ENCODE peak calls at places on chromosomes 7 and 10, in ten cellular contexts. K, E, C, R, F, H, V, N, M and D are unnamed samples.

GRCh38 chr10:22259280-22259679 is 41.5 kb upstream of the EBLN1 start:
- DNase-seq in K (no peak), E (no peak), C (no peak), R (no peak), F (no peak), H (peak; percentile 20), V (no peak), N (no peak), M (no peak), D (peak; percentile 59)

GRCh38 chr7:15822123-15822495 is 135.6 kb upstream of the MEOX2 start:
- DNase-seq in K (no peak), E (no peak), C (no peak), R (no peak), F (no peak), H (no peak), V (no peak), N (no peak), M (no peak), D (no peak)

GRCh38 chr7:140581411-140581810 is 59.2 kb downstream of the DENND2A start:
- DNase-seq in K (no peak), E (no peak), C (no peak), R (no peak), F (no peak), H (no peak), V (no peak), N (no peak), M (no peak), D (no peak)

GRCh38 chr10:83685458-83685857 is 453.9 kb upstream of the GHITM start:
- DNase-seq in K (no peak), E (no peak), C (no peak), R (no peak), F (no peak), H (peak; percentile 0), V (no peak), N (no peak), M (no peak), D (no peak)

GRCh38 chr10:4022473-4022872 is 237.5 kb upstream of the KLF6 start:
- DNase-seq in K (no peak), E (no peak), C (no peak), R (no peak), F (no peak), H (peak; percentile 82), V (no peak), N (no peak), M (no peak), D (no peak)

GRCh38 chr7:138021889-138022288 is 20.0 kb upstream of the CREB3L2 start:
- DNase-seq in K (no peak), E (no peak), C (no peak), R (no peak), F (no peak), H (no peak), V (no peak), N (no peak), M (no peak), D (no peak)

GRCh38 chr10:69334258-69335062 is 56.2 kb downstream of the HK1 start:
- DNase-seq in K (no peak), E (no peak), C (no peak), R (no peak), F (no peak), H (no peak), V (no peak), N (no peak), M (no peak), D (no peak)

GRCh38 chr10:102009801-102010425 is 46.1 kb downstream of the ARMH3 start:
- DNase-seq in K (peak; percentile 57), E (no peak), C (peak; percentile 47), R (peak; percentile 45), F (no peak), H (peak; percentile 94), V (peak; percentile 74), N (peak; percentile 93), M (no peak), D (peak; percentile 83)

GRCh38 chr7:135257790-135258189 is 24.2 kb downstream of the STRA8 start:
- DNase-seq in K (no peak), E (no peak), C (no peak), R (no peak), F (no peak), H (no peak), V (no peak), N (no peak), M (no peak), D (no peak)

GRCh38 chr10:95480102-95480900 is 80.9 kb downstream of the SORBS1 start:
- DNase-seq in K (no peak), E (no peak), C (peak; percentile 74), R (peak; percentile 48), F (no peak), H (no peak), V (no peak), N (no peak), M (no peak), D (no peak)

GRCh38 chr10:58950618-58951017 is 225.8 kb upstream of the PHYHIPL start:
- DNase-seq in K (no peak), E (no peak), C (no peak), R (no peak), F (no peak), H (no peak), V (no peak), N (peak; percentile 18), M (no peak), D (no peak)

GRCh38 chr7:100963386-100963785 is 6.0 kb upstream of the MUC12 start:
- DNase-seq in K (no peak), E (no peak), C (no peak), R (no peak), F (no peak), H (no peak), V (no peak), N (no peak), M (no peak), D (no peak)

GRCh38 chr7:132489776-132490237 is 86.5 kb downstream of the PLXNA4 start:
- DNase-seq in K (no peak), E (no peak), C (no peak), R (no peak), F (no peak), H (no peak), V (no peak), N (no peak), M (no peak), D (no peak)

GRCh38 chr7:99642099-99642498 is 25.4 kb downstream of the ZSCAN25 start:
- DNase-seq in K (no peak), E (no peak), C (no peak), R (no peak), F (no peak), H (no peak), V (no peak), N (peak; percentile 26), M (no peak), D (no peak)

GRCh38 chr7:44565097-44565794 is 8.5 kb downstream of the DDX56 start:
- DNase-seq in K (peak; percentile 64), E (peak; percentile 71), C (peak; percentile 66), R (peak; percentile 47), F (peak; percentile 74), H (peak; percentile 56), V (peak; percentile 60), N (peak; percentile 49), M (peak; percentile 72), D (peak; percentile 82)

GRCh38 chr10:33331020-33331557 is 3.4 kb downstream of the NRP1 start:
- DNase-seq in K (no peak), E (no peak), C (no peak), R (no peak), F (no peak), H (no peak), V (no peak), N (no peak), M (no peak), D (no peak)

GRCh38 chr7:23470290-23471089 is at the start of gene IGF2BP3:
- DNase-seq in K (peak; percentile 79), E (no peak), C (no peak), R (no peak), F (no peak), H (peak; percentile 98), V (peak; percentile 98), N (peak; percentile 96), M (no peak), D (peak; percentile 98)

GRCh38 chr7:116225860-116226259 is 15.5 kb downstream of the TES start:
- DNase-seq in K (no peak), E (no peak), C (no peak), R (no peak), F (no peak), H (no peak), V (no peak), N (no peak), M (no peak), D (no peak)
- H3K4me1 ChIP-seq in K (peaks cover 19% of the 10 kb centered on the region), E (peaks cover 11% of the 10 kb centered on the region), C (peaks cover 39% of the 10 kb centered on the region), R (peaks cover 98% of the 10 kb centered on the region), F (peaks cover 6% of the 10 kb centered on the region), H (peaks cover 21% of the 10 kb centered on the region), V (peaks cover 49% of the 10 kb centered on the region), N (peaks cover 16% of the 10 kb centered on the region), M (peaks cover 53% of the 10 kb centered on the region), D (no peaks in the 10 kb centered on the region)

GRCh38 chr7:42534441-42534840 is 297.4 kb upstream of the GLI3 start:
- DNase-seq in K (no peak), E (no peak), C (no peak), R (no peak), F (no peak), H (no peak), V (no peak), N (no peak), M (no peak), D (no peak)
- H3K4me1 ChIP-seq in K (no peaks in the 10 kb centered on the region), E (no peaks in the 10 kb centered on the region), C (no peaks in the 10 kb centered on the region), R (no peaks in the 10 kb centered on the region), F (no peaks in the 10 kb centered on the region), H (no peaks in the 10 kb centered on the region), V (no peaks in the 10 kb centered on the region), N (no peaks in the 10 kb centered on the region), M (no peaks in the 10 kb centered on the region), D (no peaks in the 10 kb centered on the region)

GRCh38 chr7:3065724-3066143 is 22.1 kb upstream of the CARD11 start:
- DNase-seq in K (peak; percentile 39), E (no peak), C (no peak), R (no peak), F (no peak), H (peak; percentile 26), V (peak; percentile 54), N (peak; percentile 4), M (peak; percentile 18), D (peak; percentile 86)

GRCh38 chr7:3066506-3066905 is 22.8 kb upstream of the CARD11 start:
- DNase-seq in K (no peak), E (no peak), C (no peak), R (no peak), F (no peak), H (no peak), V (no peak), N (no peak), M (no peak), D (no peak)

GRCh38 chr7:3067606-3068005 is 23.9 kb upstream of the CARD11 start:
- DNase-seq in K (no peak), E (no peak), C (no peak), R (no peak), F (no peak), H (no peak), V (no peak), N (no peak), M (no peak), D (no peak)

GRCh38 chr7:3068568-3068967 is 24.9 kb upstream of the CARD11 start:
- DNase-seq in K (no peak), E (no peak), C (no peak), R (no peak), F (no peak), H (no peak), V (no peak), N (no peak), M (no peak), D (peak; percentile 51)

GRCh38 chr7:3067193-3067592 is 23.5 kb upstream of the CARD11 start:
- DNase-seq in K (no peak), E (no peak), C (no peak), R (no peak), F (no peak), H (no peak), V (no peak), N (no peak), M (no peak), D (no peak)
- H3K4me1 ChIP-seq in K (no peaks in the 10 kb centered on the region), E (no peaks in the 10 kb centered on the region), C (no peaks in the 10 kb centered on the region), R (peaks cover 15% of the 10 kb centered on the region), F (no peaks in the 10 kb centered on the region), H (no peaks in the 10 kb centered on the region), V (no peaks in the 10 kb centered on the region), N (no peaks in the 10 kb centered on the region), M (peaks cover 4% of the 10 kb centered on the region), D (no peaks in the 10 kb centered on the region)

GRCh38 chr7:98354511-98355249 is 46.2 kb downstream of the BAIAP2L1 start:
- DNase-seq in K (no peak), E (no peak), C (no peak), R (no peak), F (no peak), H (peak; percentile 63), V (peak; percentile 86), N (peak; percentile 82), M (no peak), D (no peak)
- H3K4me1 ChIP-seq in K (no peaks in the 10 kb centered on the region), E (no peaks in the 10 kb centered on the region), C (no peaks in the 10 kb centered on the region), R (no peaks in the 10 kb centered on the region), F (no peaks in the 10 kb centered on the region), H (peaks cover 9% of the 10 kb centered on the region), V (peaks cover 23% of the 10 kb centered on the region), N (peaks cover 14% of the 10 kb centered on the region), M (peaks cover 11% of the 10 kb centered on the region), D (no peaks in the 10 kb centered on the region)